ENCODE peak calls at places on chromosomes 6 and 20, in five cellular contexts. S, K, Z, R and T are unnamed samples.

GRCh38 chr6:13012977-13013680 is 296.6 kb downstream of the PHACTR1 start:
- DNase-seq in S (no peak), K (no peak), Z (peak; percentile 18), R (peak; percentile 69), T (no peak)

GRCh38 chr20:14959506-14960493 is 622.4 kb upstream of the FLRT3 start:
- DNase-seq in S (no peak), K (peak; percentile 97), Z (no peak), R (no peak), T (no peak)

GRCh38 chr6:143276436-143276835 is 174.1 kb downstream of the ADAT2 start:
- DNase-seq in S (no peak), K (no peak), Z (no peak), R (no peak), T (no peak)

GRCh38 chr6:37643851-37644672 is 53.6 kb downstream of the MDGA1 start:
- DNase-seq in S (no peak), K (no peak), Z (no peak), R (peak; percentile 31), T (no peak)

GRCh38 chr20:63957690-63958441 is 1.6 kb upstream of the UCKL1 start:
- DNase-seq in S (no peak), K (peak; percentile 63), Z (no peak), R (no peak), T (no peak)

GRCh38 chr6:15327271-15327670 is 81.4 kb downstream of the JARID2 start:
- DNase-seq in S (no peak), K (peak; percentile 18), Z (no peak), R (no peak), T (no peak)

GRCh38 chr6:112439416-112439815 is 92.3 kb downstream of the RFPL4B start:
- DNase-seq in S (no peak), K (no peak), Z (no peak), R (no peak), T (no peak)

GRCh38 chr20:35954907-35955251 is 577 bp upstream of the SCAND1 start:
- DNase-seq in S (no peak), K (peak; percentile 25), Z (no peak), R (no peak), T (no peak)

GRCh38 chr20:64065973-64066341 is 3.0 kb downstream of the TCEA2 start:
- DNase-seq in S (peak; percentile 57), K (peak; percentile 24), Z (no peak), R (no peak), T (peak; percentile 49)

GRCh38 chr20:944774-945410 is 28.8 kb upstream of the ANGPT4 start:
- DNase-seq in S (no peak), K (no peak), Z (no peak), R (no peak), T (no peak)

GRCh38 chr6:91042656-91043055 is 455.8 kb upstream of the MAP3K7 start:
- DNase-seq in S (no peak), K (no peak), Z (no peak), R (no peak), T (peak; percentile 48)

GRCh38 chr6:138571585-138572199 is 72.4 kb upstream of the NHSL1 start:
- DNase-seq in S (no peak), K (no peak), Z (no peak), R (no peak), T (no peak)

GRCh38 chr20:64108731-64109389 is 1.5 kb upstream of the NPBWR2 start:
- DNase-seq in S (no peak), K (no peak), Z (no peak), R (no peak), T (no peak)

GRCh38 chr20:37574199-37574890 is 46.7 kb upstream of the BLCAP start:
- DNase-seq in S (no peak), K (no peak), Z (no peak), R (no peak), T (no peak)

GRCh38 chr20:24781061-24781980 is 167.7 kb upstream of the CST7 start:
- DNase-seq in S (no peak), K (peak; percentile 45), Z (no peak), R (no peak), T (no peak)

GRCh38 chr6:136728976-136729515 is 63.2 kb downstream of the MAP3K5 start:
- DNase-seq in S (no peak), K (no peak), Z (no peak), R (no peak), T (no peak)

GRCh38 chr6:154928325-154928922 is 66.7 kb upstream of the TIAM2 start:
- DNase-seq in S (peak; percentile 66), K (peak; percentile 68), Z (peak; percentile 76), R (no peak), T (peak; percentile 13)

GRCh38 chr6:161410736-161411135 is 136.9 kb upstream of the AGPAT4 start:
- DNase-seq in S (no peak), K (peak; percentile 63), Z (no peak), R (no peak), T (no peak)

GRCh38 chr6:73513496-73513854 is 7.4 kb downstream of the EEF1A1 start:
- DNase-seq in S (no peak), K (peak; percentile 29), Z (peak; percentile 30), R (no peak), T (no peak)

GRCh38 chr6:109788687-109789086 is 97.6 kb downstream of the FIG4 start:
- DNase-seq in S (peak; percentile 45), K (no peak), Z (no peak), R (no peak), T (no peak)

GRCh38 chr6:138582573-138582972 is 83.3 kb upstream of the NHSL1 start:
- DNase-seq in S (no peak), K (no peak), Z (no peak), R (no peak), T (no peak)

GRCh38 chr6:139080255-139080920 is 51.8 kb downstream of the ABRACL start:
- DNase-seq in S (no peak), K (peak; percentile 64), Z (no peak), R (no peak), T (no peak)

GRCh38 chr20:7226156-7226555 is 458.7 kb downstream of the BMP2 start:
- DNase-seq in S (no peak), K (no peak), Z (no peak), R (no peak), T (no peak)

GRCh38 chr20:54995553-54995952 is 520.2 kb downstream of the DOK5 start:
- DNase-seq in S (no peak), K (peak; percentile 36), Z (no peak), R (no peak), T (no peak)

GRCh38 chr6:23218751-23219150 is 649.4 kb downstream of the HDGFL1 start:
- DNase-seq in S (no peak), K (no peak), Z (peak; percentile 29), R (no peak), T (no peak)

GRCh38 chr20:23065438-23066201 is 16.1 kb upstream of the THBD start:
- DNase-seq in S (no peak), K (no peak), Z (no peak), R (no peak), T (no peak)

GRCh38 chr20:37711001-37711400 is 17.2 kb downstream of the CTNNBL1 start:
- DNase-seq in S (no peak), K (peak; percentile 69), Z (peak; percentile 86), R (no peak), T (no peak)

GRCh38 chr6:157314705-157315321 is 8.5 kb downstream of the TMEM242 start:
- DNase-seq in S (peak; percentile 79), K (peak; percentile 76), Z (peak; percentile 79), R (no peak), T (peak; percentile 44)

GRCh38 chr6:151440930-151441329 is 11.0 kb downstream of the RMND1 start:
- DNase-seq in S (no peak), K (peak; percentile 15), Z (peak; percentile 30), R (no peak), T (no peak)

DNA sequence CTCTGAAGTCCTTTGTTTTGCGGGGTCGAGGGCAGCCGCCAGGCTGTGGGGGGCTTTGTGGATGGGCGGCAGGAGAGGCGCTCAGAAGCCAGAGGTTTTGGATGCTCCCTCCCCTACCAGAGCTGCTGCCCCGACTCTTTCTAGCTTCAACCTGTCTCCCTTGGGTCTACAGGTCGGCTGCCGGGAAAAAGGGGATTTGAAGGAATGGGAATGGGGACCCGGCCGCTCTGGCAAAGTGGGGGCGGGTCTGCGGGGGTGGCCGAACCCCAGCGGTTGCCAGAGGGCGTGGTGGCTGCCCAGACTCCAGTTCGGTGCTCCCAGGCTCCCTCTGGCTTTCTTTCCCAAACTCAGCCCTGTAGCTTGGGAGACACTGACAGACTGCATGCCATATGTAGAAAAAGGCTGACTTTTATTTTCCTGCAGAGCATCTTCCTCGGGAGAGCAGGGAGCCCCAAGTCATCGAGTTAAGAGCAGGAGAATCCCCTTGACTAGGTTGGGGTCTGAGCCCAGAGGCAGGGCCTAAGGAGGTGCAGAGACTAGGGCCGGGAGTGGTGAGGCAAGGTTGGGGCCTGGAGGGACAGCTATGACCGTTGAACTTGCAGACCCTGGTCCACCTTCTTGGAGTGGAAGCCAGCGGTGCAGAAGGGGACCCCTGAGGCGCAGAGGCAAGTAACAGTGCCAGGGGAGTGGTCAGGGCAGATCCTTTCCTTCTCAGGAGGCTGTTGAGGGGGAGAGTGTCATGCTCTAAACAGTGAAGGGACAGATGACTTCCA is 1.4 kb upstream of the PPP1R18 start:
- DNase-seq in S (no peak), K (peak; percentile 36), Z (no peak), R (peak; percentile 42), T (no peak)
- TF ChIP-seq CTCF in S (peak; percentile 43), K (peak; percentile 35), Z (no peak), R (peak; percentile 56), T (peak; percentile 22)

GRCh38 chr6:26339612-26340011 is 25.4 kb upstream of the BTN3A2 start:
- DNase-seq in S (no peak), K (no peak), Z (no peak), R (no peak), T (no peak)

GRCh38 chr6:26338810-26339209 is 26.2 kb upstream of the BTN3A2 start:
- DNase-seq in S (no peak), K (no peak), Z (no peak), R (no peak), T (no peak)

GRCh38 chr6:26333458-26334297 is 31.3 kb upstream of the BTN3A2 start:
- DNase-seq in S (no peak), K (no peak), Z (no peak), R (no peak), T (no peak)

GRCh38 chr6:26335631-26336323 is 29.2 kb upstream of the BTN3A2 start:
- DNase-seq in S (no peak), K (no peak), Z (no peak), R (no peak), T (no peak)

GRCh38 chr6:26336355-26337198 is 28.4 kb upstream of the BTN3A2 start:
- DNase-seq in S (no peak), K (peak; percentile 77), Z (no peak), R (no peak), T (no peak)
- H3K4me3 ChIP-seq in S (no peak overlapping the region), K (no peak overlapping the region), Z (no peak overlapping the region), R (no peak overlapping the region), T (no peak overlapping the region)

GRCh38 chr6:4396032-4396431 is 260.7 kb upstream of the ECI2 start:
- DNase-seq in S (no peak), K (no peak), Z (no peak), R (no peak), T (no peak)
- TF ChIP-seq CTCF in S (no peak), K (peak; percentile 19), Z (no peak), R (no peak), T (no peak)

GRCh38 chr20:4022386-4023350 is 7.3 kb upstream of the RNF24 start:
- DNase-seq in S (no peak), K (no peak), Z (no peak), R (no peak), T (no peak)

GRCh38 chr20:4027590-4028265 is 12.4 kb upstream of the RNF24 start:
- DNase-seq in S (no peak), K (no peak), Z (no peak), R (no peak), T (no peak)

GRCh38 chr20:4025125-4025524 is 9.8 kb upstream of the RNF24 start:
- DNase-seq in S (no peak), K (no peak), Z (no peak), R (no peak), T (no peak)

GRCh38 chr20:4026093-4026601 is 10.8 kb upstream of the RNF24 start:
- DNase-seq in S (peak; percentile 40), K (peak; percentile 74), Z (peak; percentile 61), R (no peak), T (no peak)

GRCh38 chr20:4025679-4026078 is 10.3 kb upstream of the RNF24 start:
- DNase-seq in S (no peak), K (no peak), Z (no peak), R (no peak), T (no peak)
- H3K4me3 ChIP-seq in S (no peak overlapping the region), K (no peak overlapping the region), Z (no peak overlapping the region), R (no peak overlapping the region), T (no peak overlapping the region)